ENCODE peak calls at places on chromosome 22, in five cellular contexts. S is H7; M is KBM-7; E is amniotic epithelial cell; Z is stimulated activated CD4-positive, alpha-beta T cell treated with anti-CD3 and anti-CD28 coated beads, Interleukin-12 subunit alpha, Interleukin-12 subunit beta, amount 100 ng/mL, for 24 hours. L is an unnamed sample.

GRCh38 chr22:36277482-36278291 is 24.8 kb downstream of the APOL1 start:
- DNase-seq in S (peak; percentile 91), M (peak; percentile 72), E (peak; percentile 55), Z (peak; percentile 59), L (peak; percentile 35)

GRCh38 chr22:26891431-26891830 is 234.0 kb downstream of the MIAT start:
- DNase-seq in S (no peak), M (no peak), E (no peak), Z (no peak), L (no peak)

GRCh38 chr22:24937114-24937513 is 9.4 kb downstream of the LHFPL7 start:
- DNase-seq in S (peak; percentile 52), M (peak; percentile 18), E (peak; percentile 28), Z (no peak), L (peak; percentile 17)

GRCh38 chr22:17931400-17931825 is 92.9 kb downstream of the MICAL3 start:
- DNase-seq in S (no peak), M (no peak), E (no peak), Z (no peak), L (peak; percentile 70)

GRCh38 chr22:45891471-45891995 is 85.4 kb downstream of the WNT7B start:
- DNase-seq in S (no peak), M (no peak), E (no peak), Z (no peak), L (no peak)

GRCh38 chr22:27405672-27406388 is 395.7 kb downstream of the MN1 start:
- DNase-seq in S (peak; percentile 84), M (peak; percentile 45), E (peak; percentile 44), Z (peak; percentile 34), L (peak; percentile 28)

GRCh38 chr22:47396105-47396504 is 633.7 kb downstream of the TBC1D22A start:
- DNase-seq in S (peak; percentile 10), M (no peak), E (no peak), Z (no peak), L (no peak)

GRCh38 chr22:49886346-49887073 is 31.7 kb downstream of the ALG12 start:
- DNase-seq in S (no peak), M (no peak), E (no peak), Z (no peak), L (no peak)

GRCh38 chr22:48884786-48885185 is 942.9 kb downstream of the BRD1 start:
- DNase-seq in S (peak; percentile 65), M (no peak), E (no peak), Z (no peak), L (no peak)

GRCh38 chr22:45884201-45885067 is 92.5 kb downstream of the WNT7B start:
- DNase-seq in S (peak; percentile 40), M (no peak), E (no peak), Z (no peak), L (no peak)

GRCh38 chr22:46007003-46007847 is 30.3 kb upstream of the WNT7B start:
- DNase-seq in S (peak; percentile 67), M (no peak), E (peak; percentile 71), Z (no peak), L (peak; percentile 51)

GRCh38 chr22:25747245-25747944 is 5.4 kb downstream of the MYO18B start:
- DNase-seq in S (no peak), M (no peak), E (peak; percentile 99), Z (no peak), L (no peak)

GRCh38 chr22:44625981-44626687 is 75.9 kb upstream of the PRR5 start:
- DNase-seq in S (peak; percentile 94), M (peak; percentile 71), E (peak; percentile 27), Z (peak; percentile 67), L (peak; percentile 66)

GRCh38 chr22:50228366-50228765 is 16.5 kb downstream of the TUBGCP6 start:
- DNase-seq in S (no peak), M (no peak), E (no peak), Z (no peak), L (no peak)

GRCh38 chr22:22418957-22419356 is 89.6 kb downstream of the ZNF280B start:
- DNase-seq in S (no peak), M (no peak), E (no peak), Z (no peak), L (no peak)

GRCh38 chr22:26065847-26066246 is 103.4 kb upstream of the SEZ6L start:
- DNase-seq in S (no peak), M (no peak), E (no peak), Z (no peak), L (no peak)

GRCh38 chr22:43852605-43853327 is 9.5 kb downstream of the SULT4A1 start:
- DNase-seq in S (peak; percentile 25), M (no peak), E (no peak), Z (no peak), L (no peak)

GRCh38 chr22:22943521-22944267 is 56.1 kb downstream of the IGLL5 start:
- DNase-seq in S (peak; percentile 52), M (no peak), E (no peak), Z (no peak), L (no peak)

GRCh38 chr22:43995798-43996169 is 28.3 kb upstream of the PARVB start:
- DNase-seq in S (no peak), M (no peak), E (no peak), Z (no peak), L (no peak)

GRCh38 chr22:49883294-49883640 is 29.6 kb downstream of the ZBED4 start:
- DNase-seq in S (no peak), M (no peak), E (peak; percentile 33), Z (no peak), L (no peak)

GRCh38 chr22:32411388-32411787 is 659 bp downstream of the RTCB start:
- DNase-seq in S (peak; percentile 30), M (no peak), E (peak; percentile 37), Z (peak; percentile 11), L (peak; percentile 9)

GRCh38 chr22:43152001-43152354 is 619 bp downstream of the TSPO start:
- DNase-seq in S (no peak), M (peak; percentile 32), E (no peak), Z (no peak), L (no peak)

GRCh38 chr22:43627485-43628252 is 184.4 kb downstream of the EFCAB6 start:
- DNase-seq in S (peak; percentile 56), M (no peak), E (no peak), Z (no peak), L (no peak)

GRCh38 chr22:39292561-39293074 is 26.8 kb downstream of the RPL3 start:
- DNase-seq in S (peak; percentile 85), M (peak; percentile 69), E (peak; percentile 96), Z (no peak), L (peak; percentile 97)

GRCh38 chr22:49763696-49764095 is 64.0 kb downstream of the BRD1 start:
- DNase-seq in S (no peak), M (no peak), E (no peak), Z (no peak), L (no peak)

GRCh38 chr22:23539135-23539838 is 40.8 kb downstream of the IGLL1 start:
- DNase-seq in S (peak; percentile 73), M (peak; percentile 89), E (peak; percentile 85), Z (peak; percentile 71), L (peak; percentile 90)

GRCh38 chr22:25067851-25068421 is 115.4 kb downstream of the KIAA1671 start:
- DNase-seq in S (peak; percentile 40), M (no peak), E (no peak), Z (peak; percentile 59), L (no peak)

GRCh38 chr22:27420186-27420816 is 381.3 kb downstream of the MN1 start:
- DNase-seq in S (no peak), M (no peak), E (no peak), Z (no peak), L (no peak)

GRCh38 chr22:47014636-47014930 is 252.1 kb downstream of the TBC1D22A start:
- DNase-seq in S (no peak), M (no peak), E (no peak), Z (no peak), L (no peak)

GRCh38 chr22:30694171-30694637 is 470 bp upstream of the OSBP2 start:
- DNase-seq in S (peak; percentile 83), M (peak; percentile 67), E (peak; percentile 16), Z (peak; percentile 45), L (peak; percentile 68)

GRCh38 chr22:46290121-46290842 is 6.4 kb upstream of the GTSE1 start:
- DNase-seq in S (no peak), M (no peak), E (no peak), Z (no peak), L (no peak)